ENCODE peak calls at places on chromosome 3, in six cellular contexts. J, S, Q, P, B and C are unnamed samples.

GRCh38 chr3:184096811-184097378 is at the start of gene HTR3E:
- DNase-seq in Q (no peak), B (no peak), P (no peak), J (no peak), S (no peak), C (no peak)

GRCh38 chr3:129560931-129561594 is 18.1 kb downstream of the H1-8 start:
- DNase-seq in B (peak), J (no peak), S (peak), P (no peak), Q (peak), C (no peak)

GRCh38 chr3:170741756-170742530 is 128.1 kb downstream of the RPL22L1 start:
- DNase-seq in S (no peak), Q (no peak), J (no peak), P (no peak), B (no peak), C (no peak)

GRCh38 chr3:18546632-18547031 is 121.5 kb upstream of the SATB1 start:
- DNase-seq in J (no peak), P (no peak), Q (no peak), B (no peak), S (no peak), C (no peak)

GRCh38 chr3:195007794-195008193 is 263.2 kb downstream of the XXYLT1 start:
- DNase-seq in Q (no peak), J (no peak), B (no peak), P (no peak), S (no peak), C (peak)

GRCh38 chr3:155244206-155244605 is 49.3 kb downstream of the STRIT1 start:
- DNase-seq in S (no peak), P (no peak), B (no peak), Q (no peak), J (peak), C (no peak)

GRCh38 chr3:191790934-191791333 is 330.0 kb downstream of the PYDC2 start:
- DNase-seq in P (no peak), Q (no peak), J (no peak), S (no peak), B (no peak), C (no peak)

GRCh38 chr3:66572938-66573710 is 72.3 kb upstream of the LRIG1 start:
- DNase-seq in B (no peak), J (no peak), S (no peak), P (peak), Q (no peak), C (no peak)

GRCh38 chr3:16741890-16742289 is 136.7 kb upstream of the DAZL start:
- DNase-seq in S (no peak), J (no peak), P (no peak), B (no peak), Q (no peak), C (no peak)